ENCODE peak calls at places on chromosomes 2 and 18, in nine cellular contexts. One of them, this sample, is unnamed.

GRCh38 chr2:165634855-165635254 is 159.2 kb downstream of the GALNT3 start:
- DNase-seq in HCT116: no peak
- DNase-seq in GM12891: no peak
- DNase-seq in K562: no peak
- DNase-seq in upper lobe of left lung: peak
- DNase-seq in GM12892: no peak
- DNase-seq in Panc1: no peak
- DNase-seq in transverse colon: peak
- DNase-seq in stomach: peak
- DNase-seq in this sample: no peak

GRCh38 chr2:136305517-136306192 is 187.7 kb upstream of the CXCR4 start:
- DNase-seq in HCT116: no peak
- DNase-seq in GM12891: no peak
- DNase-seq in K562: no peak
- DNase-seq in upper lobe of left lung: peak
- DNase-seq in GM12892: no peak
- DNase-seq in Panc1: peak
- DNase-seq in transverse colon: no peak
- DNase-seq in stomach: no peak
- DNase-seq in this sample: no peak

GRCh38 chr2:108972663-108973062 is 16.4 kb downstream of the EDAR start:
- DNase-seq in HCT116: no peak
- DNase-seq in GM12891: no peak
- DNase-seq in K562: no peak
- DNase-seq in upper lobe of left lung: no peak
- DNase-seq in GM12892: no peak
- DNase-seq in Panc1: no peak
- DNase-seq in transverse colon: no peak
- DNase-seq in stomach: no peak
- DNase-seq in this sample: no peak

GRCh38 chr2:65456074-65456473 is 23.7 kb upstream of the SPRED2 start:
- DNase-seq in HCT116: no peak
- DNase-seq in GM12891: no peak
- DNase-seq in K562: no peak
- DNase-seq in upper lobe of left lung: no peak
- DNase-seq in GM12892: no peak
- DNase-seq in Panc1: no peak
- DNase-seq in transverse colon: no peak
- DNase-seq in stomach: no peak
- DNase-seq in this sample: no peak

GRCh38 chr18:45745817-45746461 is 22.0 kb downstream of the SLC14A1 start:
- DNase-seq in HCT116: no peak
- DNase-seq in GM12891: no peak
- DNase-seq in K562: no peak
- DNase-seq in upper lobe of left lung: no peak
- DNase-seq in GM12892: no peak
- DNase-seq in Panc1: no peak
- DNase-seq in transverse colon: no peak
- DNase-seq in stomach: no peak
- DNase-seq in this sample: no peak

GRCh38 chr2:178579006-178579405 is 98.7 kb downstream of the PLEKHA3 start:
- DNase-seq in HCT116: no peak
- DNase-seq in GM12891: no peak
- DNase-seq in K562: no peak
- DNase-seq in upper lobe of left lung: no peak
- DNase-seq in GM12892: no peak
- DNase-seq in Panc1: no peak
- DNase-seq in transverse colon: no peak
- DNase-seq in stomach: no peak
- DNase-seq in this sample: no peak

GRCh38 chr18:37294951-37295350 is 270.6 kb downstream of the CELF4 start:
- DNase-seq in HCT116: no peak
- DNase-seq in GM12891: no peak
- DNase-seq in K562: peak
- DNase-seq in upper lobe of left lung: no peak
- DNase-seq in GM12892: no peak
- DNase-seq in Panc1: no peak
- DNase-seq in transverse colon: peak
- DNase-seq in stomach: no peak
- DNase-seq in this sample: no peak

GRCh38 chr2:197205590-197206215 is 104.9 kb downstream of the ANKRD44 start:
- DNase-seq in HCT116: no peak
- DNase-seq in GM12891: no peak
- DNase-seq in K562: no peak
- DNase-seq in upper lobe of left lung: no peak
- DNase-seq in GM12892: no peak
- DNase-seq in Panc1: no peak
- DNase-seq in transverse colon: peak
- DNase-seq in stomach: peak
- DNase-seq in this sample: no peak

GRCh38 chr2:58204195-58204959 is 36.7 kb downstream of the FANCL start:
- DNase-seq in HCT116: no peak
- DNase-seq in GM12891: no peak
- DNase-seq in K562: no peak
- DNase-seq in upper lobe of left lung: no peak
- DNase-seq in GM12892: no peak
- DNase-seq in Panc1: peak
- DNase-seq in transverse colon: no peak
- DNase-seq in stomach: no peak
- DNase-seq in this sample: no peak

GRCh38 chr18:13378150-13378549 is 159.6 kb downstream of the LDLRAD4 start:
- DNase-seq in HCT116: no peak
- DNase-seq in GM12891: no peak
- DNase-seq in K562: no peak
- DNase-seq in upper lobe of left lung: no peak
- DNase-seq in GM12892: no peak
- DNase-seq in Panc1: no peak
- DNase-seq in transverse colon: no peak
- DNase-seq in stomach: no peak
- DNase-seq in this sample: no peak

DNA sequence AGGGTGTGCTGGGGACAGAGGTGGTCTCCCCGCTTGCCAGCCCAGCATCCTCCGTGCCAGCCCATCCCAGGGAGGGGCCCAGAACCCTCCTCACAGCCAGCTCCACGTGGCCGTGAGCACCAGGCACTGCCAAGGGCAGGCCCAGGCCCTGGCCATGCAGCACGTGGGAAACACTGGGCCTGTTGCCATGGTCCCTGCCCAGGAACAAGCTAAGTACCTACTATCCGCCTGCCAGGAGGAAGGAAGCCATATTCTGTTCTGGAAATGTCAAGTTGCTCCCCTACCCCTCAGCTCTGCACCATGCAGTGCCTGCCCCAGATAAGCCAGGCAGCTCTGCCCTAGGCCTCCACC is 250.5 kb downstream of the CYP26B1 start:
- DNase-seq in HCT116: no peak
- DNase-seq in GM12891: no peak
- DNase-seq in K562: peak
- DNase-seq in upper lobe of left lung: peak
- DNase-seq in GM12892: no peak
- DNase-seq in Panc1: no peak
- DNase-seq in transverse colon: no peak
- DNase-seq in stomach: no peak
- DNase-seq in this sample: no peak
- TF ChIP-seq POLR2AphosphoS5 in HCT116: no peak
- TF ChIP-seq POLR2AphosphoS5 in GM12891: no peak
- TF ChIP-seq POLR2AphosphoS5 in K562: no peak
- TF ChIP-seq POLR2AphosphoS5 in upper lobe of left lung: no peak
- TF ChIP-seq POLR2AphosphoS5 in GM12892: no peak
- TF ChIP-seq POLR2AphosphoS5 in Panc1: no peak
- TF ChIP-seq POLR2AphosphoS5 in transverse colon: no peak
- TF ChIP-seq POLR2AphosphoS5 in stomach: no peak
- TF ChIP-seq POLR2AphosphoS5 in this sample: no peak

GRCh38 chr2:38751043-38751846 is at the start of gene SRSF7:
- DNase-seq in HCT116: peak
- DNase-seq in GM12891: peak
- DNase-seq in K562: peak
- DNase-seq in upper lobe of left lung: peak
- DNase-seq in GM12892: peak
- DNase-seq in Panc1: peak
- DNase-seq in transverse colon: peak
- DNase-seq in stomach: peak
- DNase-seq in this sample: peak
- TF ChIP-seq POLR2AphosphoS5 in HCT116: peak
- TF ChIP-seq POLR2AphosphoS5 in GM12891: peak
- TF ChIP-seq POLR2AphosphoS5 in K562: peak
- TF ChIP-seq POLR2AphosphoS5 in upper lobe of left lung: peak
- TF ChIP-seq POLR2AphosphoS5 in GM12892: peak
- TF ChIP-seq POLR2AphosphoS5 in Panc1: peak
- TF ChIP-seq POLR2AphosphoS5 in transverse colon: peak
- TF ChIP-seq POLR2AphosphoS5 in stomach: peak
- TF ChIP-seq POLR2AphosphoS5 in this sample: peak

DNA sequence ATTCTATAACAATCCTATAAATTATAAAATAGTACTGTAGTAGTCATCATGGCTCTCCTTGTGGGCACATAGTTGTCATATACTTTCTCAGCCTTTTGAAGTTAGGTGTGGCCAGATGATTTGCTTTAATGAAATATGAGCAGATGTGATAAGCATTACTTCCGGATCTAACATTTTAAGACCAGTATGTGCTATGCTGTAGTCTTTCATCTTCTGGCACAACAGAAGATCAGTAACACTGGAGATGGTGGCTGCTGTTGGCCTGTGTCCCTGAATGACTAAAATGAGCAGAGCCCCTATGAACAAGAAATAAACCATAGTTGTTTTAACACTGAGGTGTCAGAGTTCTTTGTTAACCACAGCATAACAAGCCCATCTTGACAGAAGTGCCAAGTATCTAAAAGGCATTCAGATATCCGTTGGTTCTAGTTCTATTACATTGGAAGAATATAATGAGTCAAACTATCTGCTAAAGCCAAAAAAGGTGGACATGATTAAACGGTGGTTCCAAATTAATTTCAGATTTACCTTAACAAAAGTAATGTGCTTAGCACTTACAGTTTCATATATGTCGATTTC is 6.3 kb downstream of the MEX3C start:
- DNase-seq in HCT116: no peak
- DNase-seq in GM12891: no peak
- DNase-seq in K562: no peak
- DNase-seq in upper lobe of left lung: no peak
- DNase-seq in GM12892: no peak
- DNase-seq in Panc1: no peak
- DNase-seq in transverse colon: no peak
- DNase-seq in stomach: no peak
- DNase-seq in this sample: no peak
- TF ChIP-seq POLR2AphosphoS5 in HCT116: no peak
- TF ChIP-seq POLR2AphosphoS5 in GM12891: no peak
- TF ChIP-seq POLR2AphosphoS5 in K562: no peak
- TF ChIP-seq POLR2AphosphoS5 in upper lobe of left lung: no peak
- TF ChIP-seq POLR2AphosphoS5 in GM12892: no peak
- TF ChIP-seq POLR2AphosphoS5 in Panc1: no peak
- TF ChIP-seq POLR2AphosphoS5 in transverse colon: no peak
- TF ChIP-seq POLR2AphosphoS5 in stomach: no peak
- TF ChIP-seq POLR2AphosphoS5 in this sample: no peak

GRCh38 chr2:102055346-102055975 is 63.7 kb downstream of the IL1R2 start:
- DNase-seq in HCT116: no peak
- DNase-seq in GM12891: no peak
- DNase-seq in K562: no peak
- DNase-seq in upper lobe of left lung: no peak
- DNase-seq in GM12892: no peak
- DNase-seq in Panc1: no peak
- DNase-seq in transverse colon: no peak
- DNase-seq in stomach: no peak
- DNase-seq in this sample: no peak

GRCh38 chr2:102050854-102051391 is 59.2 kb downstream of the IL1R2 start:
- DNase-seq in HCT116: no peak
- DNase-seq in GM12891: no peak
- DNase-seq in K562: peak
- DNase-seq in upper lobe of left lung: no peak
- DNase-seq in GM12892: no peak
- DNase-seq in Panc1: no peak
- DNase-seq in transverse colon: peak
- DNase-seq in stomach: peak
- DNase-seq in this sample: peak

GRCh38 chr2:102051659-102052366 is 60.1 kb downstream of the IL1R2 start:
- DNase-seq in HCT116: no peak
- DNase-seq in GM12891: no peak
- DNase-seq in K562: no peak
- DNase-seq in upper lobe of left lung: no peak
- DNase-seq in GM12892: no peak
- DNase-seq in Panc1: no peak
- DNase-seq in transverse colon: no peak
- DNase-seq in stomach: no peak
- DNase-seq in this sample: no peak

GRCh38 chr2:102052367-102052764 is 60.6 kb downstream of the IL1R2 start:
- DNase-seq in HCT116: no peak
- DNase-seq in GM12891: no peak
- DNase-seq in K562: no peak
- DNase-seq in upper lobe of left lung: no peak
- DNase-seq in GM12892: no peak
- DNase-seq in Panc1: no peak
- DNase-seq in transverse colon: no peak
- DNase-seq in stomach: no peak
- DNase-seq in this sample: no peak

DNA sequence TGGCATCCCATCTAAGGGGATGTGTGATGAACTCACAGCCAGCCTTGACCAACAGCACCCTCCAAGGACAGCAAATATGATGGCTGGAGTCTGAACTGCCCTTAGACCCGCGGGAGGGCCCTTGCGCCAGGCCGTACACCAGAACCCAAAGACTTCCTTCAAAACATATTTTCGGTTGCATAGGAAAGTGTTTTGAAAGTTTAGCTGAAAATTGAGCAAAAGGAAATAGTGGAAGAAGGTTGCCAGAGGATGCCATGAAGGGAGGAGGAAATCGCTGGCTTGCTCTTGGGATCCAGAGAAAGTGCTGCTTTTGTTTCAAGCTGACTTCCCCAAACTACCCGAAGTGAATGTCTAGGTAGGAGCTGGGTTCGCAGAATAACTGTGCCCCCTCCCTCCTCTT is 61.3 kb downstream of the IL1R2 start:
- DNase-seq in HCT116: no peak
- DNase-seq in GM12891: no peak
- DNase-seq in K562: no peak
- DNase-seq in upper lobe of left lung: no peak
- DNase-seq in GM12892: no peak
- DNase-seq in Panc1: no peak
- DNase-seq in transverse colon: no peak
- DNase-seq in stomach: no peak
- DNase-seq in this sample: no peak
- TF ChIP-seq POLR2AphosphoS5 in HCT116: no peak
- TF ChIP-seq POLR2AphosphoS5 in GM12891: no peak
- TF ChIP-seq POLR2AphosphoS5 in K562: no peak
- TF ChIP-seq POLR2AphosphoS5 in upper lobe of left lung: no peak
- TF ChIP-seq POLR2AphosphoS5 in GM12892: no peak
- TF ChIP-seq POLR2AphosphoS5 in Panc1: no peak
- TF ChIP-seq POLR2AphosphoS5 in transverse colon: no peak
- TF ChIP-seq POLR2AphosphoS5 in stomach: no peak
- TF ChIP-seq POLR2AphosphoS5 in this sample: no peak

This sample was measured in breast epithelium.